ENCODE peak calls at places on chromosome 19, in ten cellular contexts. W, T, B, J, V, Q, K, I, R and G are unnamed samples.

GRCh38 chr19:22832031-22832762 is at the start of gene ZNF723:
- DNase-seq in W (no peak), T (no peak), B (no peak), J (no peak), V (no peak), Q (no peak), K (no peak), I (no peak), R (no peak), G (no peak)

GRCh38 chr19:49506575-49507105 is 5.8 kb upstream of the FCGRT start:
- DNase-seq in W (no peak), T (no peak), B (peak), J (peak), V (peak), Q (peak), K (peak), I (peak), R (peak), G (no peak)

GRCh38 chr19:16351133-16351809 is 26.6 kb downstream of the KLF2 start:
- DNase-seq in W (no peak), T (no peak), B (no peak), J (peak), V (no peak), Q (no peak), K (peak), I (no peak), R (peak), G (no peak)

GRCh38 chr19:2193807-2194206 is 30.1 kb downstream of the DOT1L start:
- DNase-seq in W (no peak), T (no peak), B (no peak), J (no peak), V (no peak), Q (no peak), K (no peak), I (no peak), R (no peak), G (no peak)

GRCh38 chr19:40355975-40356680 is 7.6 kb downstream of the PLD3 start:
- DNase-seq in W (no peak), T (no peak), B (no peak), J (no peak), V (no peak), Q (no peak), K (no peak), I (no peak), R (no peak), G (no peak)

GRCh38 chr19:23999821-24000610 is 85.3 kb downstream of the ZNF726 start:
- DNase-seq in W (no peak), T (no peak), B (no peak), J (no peak), V (no peak), Q (no peak), K (no peak), I (no peak), R (peak), G (no peak)

GRCh38 chr19:45075215-45076028 is 856 bp downstream of the ZNF296 start:
- DNase-seq in W (no peak), T (no peak), B (peak), J (peak), V (peak), Q (peak), K (peak), I (peak), R (peak), G (peak)

GRCh38 chr19:28516415-28516872 is 696.5 kb downstream of the UQCRFS1 start:
- DNase-seq in W (no peak), T (no peak), B (no peak), J (no peak), V (no peak), Q (no peak), K (no peak), I (no peak), R (no peak), G (no peak)

GRCh38 chr19:3012522-3013260 is 16.4 kb downstream of the TLE2 start:
- DNase-seq in W (no peak), T (no peak), B (no peak), J (no peak), V (no peak), Q (no peak), K (no peak), I (no peak), R (no peak), G (no peak)

GRCh38 chr19:33486407-33486806 is 35.2 kb downstream of the PEPD start:
- DNase-seq in W (no peak), T (no peak), B (no peak), J (no peak), V (no peak), Q (no peak), K (no peak), I (no peak), R (no peak), G (no peak)

GRCh38 chr19:38656171-38656981 is 8.9 kb downstream of the ACTN4 start:
- DNase-seq in W (no peak), T (no peak), B (no peak), J (no peak), V (no peak), Q (no peak), K (peak), I (no peak), R (peak), G (peak)

GRCh38 chr19:4474504-4475136 is 2.5 kb downstream of the HDGFL2 start:
- DNase-seq in W (no peak), T (peak), B (no peak), J (peak), V (peak), Q (peak), K (peak), I (peak), R (peak), G (peak)

GRCh38 chr19:39563408-39563807 is 23.4 kb upstream of the EID2 start:
- DNase-seq in W (no peak), T (no peak), B (no peak), J (no peak), V (no peak), Q (no peak), K (peak), I (no peak), R (peak), G (no peak)

GRCh38 chr19:11116507-11116906 is 27.2 kb downstream of the LDLR start:
- DNase-seq in W (no peak), T (no peak), B (no peak), J (no peak), V (no peak), Q (no peak), K (no peak), I (no peak), R (no peak), G (no peak)

GRCh38 chr19:22735911-22736645 is 47.9 kb downstream of the ZNF99 start:
- DNase-seq in W (no peak), T (no peak), B (no peak), J (no peak), V (no peak), Q (no peak), K (no peak), I (no peak), R (no peak), G (no peak)

GRCh38 chr19:4350726-4351125 is 7.4 kb downstream of the MPND start:
- DNase-seq in W (no peak), T (no peak), B (no peak), J (no peak), V (no peak), Q (no peak), K (no peak), I (no peak), R (no peak), G (no peak)

GRCh38 chr19:41944336-41944735 is 14.8 kb downstream of the RABAC1 start:
- DNase-seq in W (no peak), T (no peak), B (no peak), J (peak), V (no peak), Q (no peak), K (no peak), I (no peak), R (no peak), G (no peak)

GRCh38 chr19:41641879-41642485 is 15.1 kb upstream of the CEACAM4 start:
- DNase-seq in W (no peak), T (peak), B (no peak), J (peak), V (peak), Q (peak), K (peak), I (peak), R (peak), G (peak)

GRCh38 chr19:48631254-48631653 is 5.9 kb downstream of the DBP start:
- DNase-seq in W (no peak), T (no peak), B (no peak), J (no peak), V (no peak), Q (no peak), K (no peak), I (no peak), R (no peak), G (no peak)

GRCh38 chr19:46746281-46746965 is at the start of gene STRN4:
- DNase-seq in W (no peak), T (no peak), B (peak), J (peak), V (peak), Q (no peak), K (peak), I (peak), R (no peak), G (peak)